ENCODE peak calls at places on chromosomes 13 and 19, in six cellular contexts. K is fibroblast of lung, A is fibroblast of pulmonary artery, E is transverse colon, F is WTC11, J is PC-9. S is an unnamed sample.

GRCh38 chr19:50978772-50979390 is 4.8 kb downstream of the KLK7 start:
- DNase-seq in K (no peak), A (no peak), E (no peak), F (no peak), J (no peak), S (no peak)

GRCh38 chr13:80516818-80517348 is 176.0 kb upstream of the SPRY2 start:
- DNase-seq in K (no peak), A (no peak), E (no peak), F (no peak), J (no peak), S (no peak)

GRCh38 chr19:44718441-44719261 is 19.7 kb downstream of the CEACAM16 start:
- DNase-seq in K (peak; percentile 73), A (peak; percentile 93), E (peak; percentile 81), F (peak; percentile 66), J (peak; percentile 75), S (peak; percentile 7)

GRCh38 chr13:35961461-35962220 is 169.5 kb downstream of the DCLK1 start:
- DNase-seq in K (no peak), A (peak; percentile 20), E (no peak), F (no peak), J (no peak), S (no peak)

GRCh38 chr13:105956891-105957290 is 578.6 kb downstream of the EFNB2 start:
- DNase-seq in K (no peak), A (no peak), E (no peak), F (no peak), J (no peak), S (no peak)

GRCh38 chr13:37944476-37945442 is 75.2 kb upstream of the TRPC4 start:
- DNase-seq in K (no peak), A (peak; percentile 28), E (no peak), F (no peak), J (no peak), S (no peak)

GRCh38 chr19:17616961-17617806 is 61.7 kb downstream of the COLGALT1 start:
- DNase-seq in K (no peak), A (peak; percentile 10), E (no peak), F (peak; percentile 81), J (no peak), S (no peak)

GRCh38 chr13:47897411-47898050 is 103.5 kb downstream of the SUCLA2 start:
- DNase-seq in K (peak; percentile 86), A (peak; percentile 27), E (no peak), F (peak; percentile 26), J (peak; percentile 31), S (no peak)

GRCh38 chr19:46630806-46631205 is 5.2 kb downstream of the GNG8 start:
- DNase-seq in K (no peak), A (no peak), E (no peak), F (no peak), J (no peak), S (no peak)

GRCh38 chr19:32035611-32036010 is 309.8 kb upstream of the ZNF507 start:
- DNase-seq in K (no peak), A (no peak), E (no peak), F (no peak), J (no peak), S (no peak)

GRCh38 chr13:72390909-72391308 is 336.5 kb downstream of the MZT1 start:
- DNase-seq in K (peak; percentile 52), A (peak; percentile 14), E (no peak), F (no peak), J (peak; percentile 18), S (no peak)

GRCh38 chr19:49442354-49442753 is 1.0 kb upstream of the SLC17A7 start:
- DNase-seq in K (no peak), A (no peak), E (peak; percentile 33), F (peak; percentile 67), J (no peak), S (no peak)

GRCh38 chr19:40279120-40279551 is 6.0 kb downstream of the AKT2 start:
- DNase-seq in K (peak; percentile 14), A (peak; percentile 75), E (peak; percentile 26), F (no peak), J (no peak), S (peak; percentile 8)

GRCh38 chr13:26386026-26386425 is 132.1 kb downstream of the CDK8 start:
- DNase-seq in K (no peak), A (no peak), E (no peak), F (no peak), J (no peak), S (no peak)

GRCh38 chr19:51807111-51807701 is 12.2 kb downstream of the FPR3 start:
- DNase-seq in K (no peak), A (peak; percentile 29), E (peak; percentile 29), F (peak; percentile 25), J (peak; percentile 20), S (no peak)

GRCh38 chr19:10551698-10552301 is 8.1 kb downstream of the ATG4D start:
- DNase-seq in K (no peak), A (peak; percentile 49), E (peak; percentile 46), F (peak; percentile 41), J (peak; percentile 45), S (no peak)
- TF ChIP-seq CTCF in K (no peak), A (peak; percentile 20), E (no peak), F (no peak), J (peak; percentile 46), S (peak; percentile 6)

GRCh38 chr19:23822735-23823134 is 64.0 kb upstream of the ZNF681 start:
- DNase-seq in K (no peak), A (no peak), E (no peak), F (no peak), J (peak; percentile 67), S (no peak)

GRCh38 chr19:23823952-23824389 is 65.3 kb upstream of the ZNF681 start:
- DNase-seq in K (peak; percentile 1), A (no peak), E (peak; percentile 16), F (peak; percentile 50), J (no peak), S (no peak)
- TF ChIP-seq CTCF in K (no peak), A (no peak), E (peak; percentile 8), F (peak; percentile 46), J (peak; percentile 34), S (no peak)

DNA sequence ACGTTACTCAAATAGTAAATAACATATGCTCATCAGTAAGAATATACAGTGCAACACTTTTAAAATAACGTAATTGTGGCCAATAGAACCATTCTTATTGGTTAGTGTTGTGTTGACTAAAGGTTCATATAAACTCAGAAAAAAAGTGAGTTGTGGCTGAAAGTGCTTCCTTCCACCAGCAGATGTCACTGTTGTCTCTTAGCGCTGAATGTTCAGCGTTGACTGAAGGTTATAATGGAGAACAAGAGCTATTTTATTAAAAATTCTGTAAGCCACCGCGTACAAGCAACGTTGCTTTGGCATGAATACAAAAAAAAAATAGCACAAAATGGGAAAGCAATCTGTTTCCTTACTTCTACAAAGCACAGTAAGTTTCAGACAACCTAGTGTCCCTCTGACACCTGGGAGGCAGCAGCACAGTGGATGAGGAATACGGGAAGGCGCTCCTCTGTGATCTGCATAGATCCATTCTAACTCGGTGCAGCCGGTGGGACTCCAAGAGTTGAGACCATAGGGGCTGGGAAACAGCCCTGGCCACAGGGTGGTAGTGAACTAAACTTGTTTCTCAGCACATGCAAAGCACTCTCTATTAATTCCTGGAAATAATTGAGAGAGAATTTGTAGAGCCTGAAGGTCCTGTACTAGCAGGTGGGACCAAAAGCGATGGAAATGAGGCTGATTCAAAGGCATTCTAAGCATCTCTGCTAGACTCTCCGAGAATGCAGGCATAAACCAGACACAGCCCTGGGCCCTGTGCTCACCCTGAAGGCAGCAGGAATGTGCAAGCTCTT is 23.9 kb upstream of the OXGR1 start:
- DNase-seq in K (peak; percentile 49), A (peak; percentile 80), E (peak; percentile 14), F (peak; percentile 29), J (peak; percentile 30), S (peak; percentile 32)
- TF ChIP-seq CTCF in K (peak; percentile 93), A (peak; percentile 97), E (peak; percentile 88), F (peak; percentile 48), J (peak; percentile 93), S (peak; percentile 93)

GRCh38 chr13:99659234-99659633 is 158.0 kb downstream of the TM9SF2 start:
- DNase-seq in K (no peak), A (no peak), E (no peak), F (no peak), J (no peak), S (no peak)

GRCh38 chr13:99660101-99660500 is 158.8 kb downstream of the TM9SF2 start:
- DNase-seq in K (no peak), A (no peak), E (no peak), F (no peak), J (no peak), S (no peak)

GRCh38 chr13:99657848-99658265 is 156.6 kb downstream of the TM9SF2 start:
- DNase-seq in K (peak; percentile 46), A (peak; percentile 28), E (no peak), F (peak; percentile 63), J (no peak), S (no peak)

GRCh38 chr13:99656843-99657506 is 155.7 kb downstream of the TM9SF2 start:
- DNase-seq in K (no peak), A (no peak), E (no peak), F (no peak), J (no peak), S (no peak)

GRCh38 chr13:99658266-99658991 is 157.2 kb downstream of the TM9SF2 start:
- DNase-seq in K (peak; percentile 54), A (peak; percentile 65), E (peak; percentile 37), F (peak; percentile 74), J (no peak), S (no peak)
- TF ChIP-seq CTCF in K (peak; percentile 35), A (peak; percentile 35), E (no peak), F (no peak), J (no peak), S (peak; percentile 32)

DNA sequence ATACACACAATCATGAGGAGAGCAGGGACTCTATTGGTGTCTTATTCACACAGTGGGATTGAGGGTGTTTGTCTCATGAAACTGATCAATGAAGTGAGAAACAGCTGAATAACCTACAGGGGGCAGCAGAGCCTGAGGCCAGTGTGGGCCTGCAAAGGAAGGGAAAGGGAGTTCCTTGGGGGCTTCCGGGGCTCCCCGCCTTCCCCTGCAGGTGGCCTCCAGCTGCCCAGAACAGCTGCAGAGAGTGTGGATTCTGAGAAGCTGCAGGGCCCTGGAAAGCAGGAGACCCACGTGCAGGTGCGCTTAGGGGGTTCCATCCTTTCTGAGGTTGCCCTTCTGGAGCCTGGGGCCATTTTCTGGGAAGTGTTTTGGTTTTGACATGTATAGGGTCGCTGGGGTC is 20.1 kb downstream of the ZNF763 start:
- DNase-seq in K (no peak), A (no peak), E (no peak), F (peak; percentile 84), J (no peak), S (no peak)
- TF ChIP-seq CTCF in K (no peak), A (no peak), E (no peak), F (peak; percentile 69), J (no peak), S (peak; percentile 19)